ENCODE peak calls at places on chromosomes 2 and 18, in five cellular contexts. One of them, this sample, is unnamed.
A peak's percentile ranks its signal among the peaks of the same experiment; 100 is the strongest.

GRCh38 chr2:43569921-43570320 is 25.9 kb downstream of the THADA start:
- DNase-seq in astrocyte of the spinal cord: no peak
- DNase-seq in ovary: no peak
- DNase-seq in left lung: no peak
- DNase-seq in Panc1: no peak
- DNase-seq in this sample: no peak

GRCh38 chr18:48933578-48934399 is 17.0 kb downstream of the SMAD7 start:
- DNase-seq in astrocyte of the spinal cord: no peak
- DNase-seq in ovary: peak; percentile 46
- DNase-seq in left lung: no peak
- DNase-seq in Panc1: no peak
- DNase-seq in this sample: no peak

GRCh38 chr2:240701736-240702639 is 10.3 kb downstream of the AQP12A start:
- DNase-seq in astrocyte of the spinal cord: no peak
- DNase-seq in ovary: no peak
- DNase-seq in left lung: peak; percentile 27
- DNase-seq in Panc1: no peak
- DNase-seq in this sample: no peak

GRCh38 chr2:56077352-56077915 is 106.4 kb upstream of the CCDC85A start:
- DNase-seq in astrocyte of the spinal cord: peak; percentile 12
- DNase-seq in ovary: no peak
- DNase-seq in left lung: no peak
- DNase-seq in Panc1: no peak
- DNase-seq in this sample: no peak

GRCh38 chr2:75607988-75608683 is 38.4 kb upstream of the MRPL19 start:
- DNase-seq in astrocyte of the spinal cord: peak; percentile 52
- DNase-seq in ovary: no peak
- DNase-seq in left lung: no peak
- DNase-seq in Panc1: no peak
- DNase-seq in this sample: no peak

GRCh38 chr2:129103922-129104878 is 785.5 kb upstream of the HS6ST1 start:
- DNase-seq in astrocyte of the spinal cord: no peak
- DNase-seq in ovary: no peak
- DNase-seq in left lung: no peak
- DNase-seq in Panc1: no peak
- DNase-seq in this sample: no peak

GRCh38 chr2:182827182-182827879 is 39.1 kb downstream of the FRZB start:
- DNase-seq in astrocyte of the spinal cord: peak; percentile 45
- DNase-seq in ovary: no peak
- DNase-seq in left lung: no peak
- DNase-seq in Panc1: no peak
- DNase-seq in this sample: no peak

GRCh38 chr18:51184092-51184458 is 13.4 kb downstream of the MEX3C start:
- DNase-seq in astrocyte of the spinal cord: no peak
- DNase-seq in ovary: no peak
- DNase-seq in left lung: no peak
- DNase-seq in Panc1: no peak
- DNase-seq in this sample: no peak

GRCh38 chr18:63994783-63995399 is 25.0 kb downstream of the SERPINB8 start:
- DNase-seq in astrocyte of the spinal cord: peak; percentile 45
- DNase-seq in ovary: peak; percentile 49
- DNase-seq in left lung: no peak
- DNase-seq in Panc1: no peak
- DNase-seq in this sample: no peak

GRCh38 chr2:2101924-2102323 is 229.2 kb downstream of the MYT1L start:
- DNase-seq in astrocyte of the spinal cord: no peak
- DNase-seq in ovary: no peak
- DNase-seq in left lung: no peak
- DNase-seq in Panc1: no peak
- DNase-seq in this sample: no peak

GRCh38 chr2:184835081-184835728 is 236.9 kb downstream of the ZNF804A start:
- DNase-seq in astrocyte of the spinal cord: no peak
- DNase-seq in ovary: peak; percentile 6
- DNase-seq in left lung: no peak
- DNase-seq in Panc1: no peak
- DNase-seq in this sample: no peak

GRCh38 chr2:184137955-184138354 is 460.4 kb upstream of the ZNF804A start:
- DNase-seq in astrocyte of the spinal cord: no peak
- DNase-seq in ovary: no peak
- DNase-seq in left lung: no peak
- DNase-seq in Panc1: no peak
- DNase-seq in this sample: no peak

GRCh38 chr2:226953826-226954225 is 118.0 kb downstream of the RHBDD1 start:
- DNase-seq in astrocyte of the spinal cord: no peak
- DNase-seq in ovary: no peak
- DNase-seq in left lung: no peak
- DNase-seq in Panc1: no peak
- DNase-seq in this sample: no peak

GRCh38 chr18:77046994-77047393 is 85.6 kb downstream of the MBP start:
- DNase-seq in astrocyte of the spinal cord: no peak
- DNase-seq in ovary: no peak
- DNase-seq in left lung: no peak
- DNase-seq in Panc1: no peak
- DNase-seq in this sample: no peak

GRCh38 chr2:84846041-84846663 is 34.7 kb downstream of the TRABD2A start:
- DNase-seq in astrocyte of the spinal cord: peak; percentile 59
- DNase-seq in ovary: no peak
- DNase-seq in left lung: no peak
- DNase-seq in Panc1: no peak
- DNase-seq in this sample: no peak

GRCh38 chr2:45928946-45929345 is 277.5 kb downstream of the PRKCE start:
- DNase-seq in astrocyte of the spinal cord: no peak
- DNase-seq in ovary: no peak
- DNase-seq in left lung: no peak
- DNase-seq in Panc1: no peak
- DNase-seq in this sample: no peak

GRCh38 chr2:101011152-101011551 is 9.1 kb downstream of the RPL31 start:
- DNase-seq in astrocyte of the spinal cord: no peak
- DNase-seq in ovary: no peak
- DNase-seq in left lung: no peak
- DNase-seq in Panc1: no peak
- DNase-seq in this sample: no peak

GRCh38 chr2:227456772-227457171 is 15.2 kb upstream of the AGFG1 start:
- DNase-seq in astrocyte of the spinal cord: no peak
- DNase-seq in ovary: no peak
- DNase-seq in left lung: no peak
- DNase-seq in Panc1: no peak
- DNase-seq in this sample: no peak

GRCh38 chr2:138716183-138716582 is 64.0 kb downstream of the NXPH2 start:
- DNase-seq in astrocyte of the spinal cord: no peak
- DNase-seq in ovary: no peak
- DNase-seq in left lung: no peak
- DNase-seq in Panc1: no peak
- DNase-seq in this sample: no peak

GRCh38 chr2:65846984-65847383 is 414.6 kb upstream of the SPRED2 start:
- DNase-seq in astrocyte of the spinal cord: no peak
- DNase-seq in ovary: no peak
- DNase-seq in left lung: no peak
- DNase-seq in Panc1: no peak
- DNase-seq in this sample: no peak

GRCh38 chr18:31657823-31658669 is 26.3 kb downstream of the B4GALT6 start:
- DNase-seq in astrocyte of the spinal cord: peak; percentile 19
- DNase-seq in ovary: no peak
- DNase-seq in left lung: no peak
- DNase-seq in Panc1: no peak
- DNase-seq in this sample: peak; percentile 63

GRCh38 chr18:78624646-78625279 is 354.9 kb upstream of the SALL3 start:
- DNase-seq in astrocyte of the spinal cord: no peak
- DNase-seq in ovary: no peak
- DNase-seq in left lung: no peak
- DNase-seq in Panc1: no peak
- DNase-seq in this sample: no peak

GRCh38 chr2:156327835-156328401 is 4.6 kb downstream of the NR4A2 start:
- DNase-seq in astrocyte of the spinal cord: no peak
- DNase-seq in ovary: no peak
- DNase-seq in left lung: no peak
- DNase-seq in Panc1: no peak
- DNase-seq in this sample: no peak

GRCh38 chr2:40471868-40472267 is 20.0 kb upstream of the SLC8A1 start:
- DNase-seq in astrocyte of the spinal cord: no peak
- DNase-seq in ovary: no peak
- DNase-seq in left lung: no peak
- DNase-seq in Panc1: no peak
- DNase-seq in this sample: no peak

GRCh38 chr2:181806039-181806392 is 85.5 kb upstream of the ITPRID2 start:
- DNase-seq in astrocyte of the spinal cord: no peak
- DNase-seq in ovary: no peak
- DNase-seq in left lung: no peak
- DNase-seq in Panc1: no peak
- DNase-seq in this sample: no peak

GRCh38 chr2:144357623-144358400 is 162.1 kb downstream of the ZEB2 start:
- DNase-seq in astrocyte of the spinal cord: peak; percentile 96
- DNase-seq in ovary: no peak
- DNase-seq in left lung: no peak
- DNase-seq in Panc1: peak; percentile 78
- DNase-seq in this sample: no peak

GRCh38 chr2:200453142-200453852 is 56.6 kb downstream of the KCTD18 start:
- DNase-seq in astrocyte of the spinal cord: no peak
- DNase-seq in ovary: no peak
- DNase-seq in left lung: no peak
- DNase-seq in Panc1: no peak
- DNase-seq in this sample: no peak

GRCh38 chr2:200625958-200626363 is 40.1 kb downstream of the AOX1 start:
- DNase-seq in astrocyte of the spinal cord: no peak
- DNase-seq in ovary: no peak
- DNase-seq in left lung: no peak
- DNase-seq in Panc1: no peak
- DNase-seq in this sample: no peak

GRCh38 chr18:12960846-12961397 is 13.1 kb downstream of the SEH1L start:
- DNase-seq in astrocyte of the spinal cord: no peak
- DNase-seq in ovary: no peak
- DNase-seq in left lung: no peak
- DNase-seq in Panc1: no peak
- DNase-seq in this sample: no peak

GRCh38 chr2:173751245-173751975 is 213.8 kb downstream of the SP3 start:
- DNase-seq in astrocyte of the spinal cord: no peak
- DNase-seq in ovary: no peak
- DNase-seq in left lung: no peak
- DNase-seq in Panc1: no peak
- DNase-seq in this sample: no peak

GRCh38 chr18:46158498-46158897 is 54.3 kb downstream of the HAUS1 start:
- DNase-seq in astrocyte of the spinal cord: no peak
- DNase-seq in ovary: no peak
- DNase-seq in left lung: no peak
- DNase-seq in Panc1: no peak
- DNase-seq in this sample: no peak

DNA sequence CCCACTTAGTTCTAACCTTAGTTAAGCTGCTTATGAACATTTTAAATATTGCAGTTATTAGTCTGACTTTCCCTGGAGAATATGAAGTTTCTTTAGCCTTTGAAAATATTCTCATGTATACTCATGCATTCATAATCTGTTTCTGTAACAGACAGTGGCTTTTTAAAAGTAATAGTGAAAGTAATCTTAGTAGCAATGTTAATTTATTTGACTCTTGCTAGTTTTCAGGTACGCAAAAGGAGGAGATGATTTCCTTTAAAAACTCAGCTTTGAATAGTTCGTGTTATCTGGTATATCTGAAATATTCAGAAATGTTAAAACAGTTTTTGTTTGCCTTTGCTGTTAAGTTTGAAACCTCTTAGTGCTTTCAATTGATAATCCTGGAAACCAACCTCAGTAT is 3.8 kb downstream of the ANKRD12 start:
- DNase-seq in astrocyte of the spinal cord: no peak
- DNase-seq in ovary: no peak
- DNase-seq in left lung: no peak
- DNase-seq in Panc1: no peak
- DNase-seq in this sample: no peak
- H3K4me3 ChIP-seq in astrocyte of the spinal cord: no peak overlapping the region
- H3K4me3 ChIP-seq in ovary: no peak overlapping the region
- H3K4me3 ChIP-seq in left lung: no peak overlapping the region
- H3K4me3 ChIP-seq in Panc1: no peak overlapping the region
- H3K4me3 ChIP-seq in this sample: no peak overlapping the region

DNA sequence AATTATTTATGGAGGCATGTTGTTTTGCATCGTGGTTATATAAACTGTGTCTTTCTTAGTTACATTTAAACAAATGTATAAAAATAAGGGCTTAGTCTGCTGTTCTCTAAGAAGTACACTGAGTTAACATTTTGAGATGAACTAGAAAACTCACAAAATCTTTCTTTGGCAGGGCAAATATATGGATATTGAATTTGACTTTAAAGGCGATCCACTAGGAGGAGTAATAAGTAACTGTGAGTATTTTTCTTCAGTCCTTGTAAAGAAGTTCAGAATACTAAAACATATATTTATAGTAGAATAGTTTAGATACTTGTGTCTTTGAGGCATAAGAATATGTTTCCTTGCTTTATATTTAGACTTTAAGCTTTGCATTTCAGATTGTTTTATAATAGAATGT is 104.8 kb downstream of the MYO1B start:
- DNase-seq in astrocyte of the spinal cord: no peak
- DNase-seq in ovary: no peak
- DNase-seq in left lung: no peak
- DNase-seq in Panc1: no peak
- DNase-seq in this sample: no peak
- TF ChIP-seq CTCF in astrocyte of the spinal cord: peak; percentile 7
- TF ChIP-seq CTCF in ovary: no peak
- TF ChIP-seq CTCF in left lung: no peak
- TF ChIP-seq CTCF in Panc1: peak; percentile 3
- TF ChIP-seq CTCF in this sample: peak; percentile 20

DNA sequence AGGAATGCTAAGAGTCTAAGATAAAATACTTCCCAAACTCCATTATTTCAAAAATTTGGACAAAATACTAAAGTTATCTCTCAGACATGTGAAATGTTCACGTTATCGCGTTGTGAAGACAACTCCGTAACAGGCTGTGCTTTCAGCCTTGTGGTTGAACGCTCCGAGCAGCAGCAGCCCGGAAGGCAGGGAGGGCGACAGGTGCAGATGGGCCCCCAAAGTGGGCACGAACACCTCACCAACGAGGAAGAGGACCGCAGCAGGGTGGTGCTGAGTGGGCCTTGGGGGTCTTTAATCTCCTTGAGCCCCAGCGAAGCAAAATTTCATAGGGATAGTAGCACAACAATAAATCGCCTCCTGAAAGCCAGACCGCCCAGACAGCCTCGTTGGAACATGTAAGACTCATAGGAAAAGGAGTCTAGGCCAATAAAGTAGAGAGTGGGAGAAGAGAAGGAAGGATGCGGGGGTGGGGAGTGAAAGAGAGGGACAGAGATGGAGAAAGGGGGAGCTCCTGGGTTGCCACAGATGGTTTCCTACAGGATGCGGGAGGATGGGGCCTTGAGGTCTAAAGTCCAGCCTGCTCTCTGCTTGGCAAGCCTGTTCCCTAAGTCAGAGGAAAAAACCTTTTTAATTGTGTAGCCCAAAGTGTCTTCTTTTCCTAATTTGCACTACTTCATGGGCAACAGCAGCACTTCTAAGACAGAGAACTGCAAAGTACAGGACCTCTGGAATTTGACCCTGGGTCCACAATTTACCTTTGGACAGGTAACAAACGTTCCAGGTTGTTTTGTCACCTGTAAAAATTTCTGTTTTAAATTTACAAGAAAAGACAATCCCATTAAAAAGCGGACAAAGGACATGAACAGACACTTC is 1.3 kb upstream of the FAM110C start:
- DNase-seq in astrocyte of the spinal cord: no peak
- DNase-seq in ovary: peak; percentile 40
- DNase-seq in left lung: no peak
- DNase-seq in Panc1: no peak
- DNase-seq in this sample: no peak
- H3K4me3 ChIP-seq in astrocyte of the spinal cord: no peak overlapping the region
- H3K4me3 ChIP-seq in ovary: peak overlapping the region; percentile 50
- H3K4me3 ChIP-seq in left lung: no peak overlapping the region
- H3K4me3 ChIP-seq in Panc1: no peak overlapping the region
- H3K4me3 ChIP-seq in this sample: peak overlapping the region; percentile 53

GRCh38 chr18:72041313-72042032 is 502.7 kb downstream of the CBLN2 start:
- DNase-seq in astrocyte of the spinal cord: no peak
- DNase-seq in ovary: no peak
- DNase-seq in left lung: no peak
- DNase-seq in Panc1: no peak
- DNase-seq in this sample: no peak
- TF ChIP-seq CTCF in astrocyte of the spinal cord: no peak
- TF ChIP-seq CTCF in ovary: no peak
- TF ChIP-seq CTCF in left lung: no peak
- TF ChIP-seq CTCF in Panc1: peak; percentile 21
- TF ChIP-seq CTCF in this sample: peak; percentile 28

This sample was measured in LNCaP clone FGC.